ENCODE peak calls at places on chromosomes 16 and 17, in five cellular contexts. V is lung; S is WERI-Rb-1; O is CD8-positive, alpha-beta memory T cell; L is adipocyte. J is an unnamed sample. For H3K9me3 and H3K27me3, the result is how much of the 10 kb centered on the place peaks cover.

GRCh38 chr16:5982979-5983378 is 885.4 kb upstream of the EEF2KMT start:
- DNase-seq in V (no peak), S (peak), O (no peak), L (no peak), J (no peak)

GRCh38 chr17:50931003-50931878 is 65.1 kb upstream of the TOB1 start:
- DNase-seq in V (peak), S (peak), O (peak), L (peak), J (peak)

GRCh38 chr17:50151937-50152547 is 1.6 kb upstream of the PPP1R9B start:
- DNase-seq in V (peak), S (peak), O (no peak), L (peak), J (peak)

GRCh38 chr17:32482568-32483320 is 4.0 kb upstream of the CDK5R1 start:
- DNase-seq in V (no peak), S (no peak), O (no peak), L (no peak), J (no peak)

GRCh38 chr17:82960419-82961271 is 118.8 kb upstream of the METRNL start:
- DNase-seq in V (no peak), S (peak), O (no peak), L (no peak), J (no peak)

GRCh38 chr17:40568074-40568836 is 3.0 kb upstream of the CCR7 start:
- DNase-seq in V (no peak), S (no peak), O (no peak), L (no peak), J (no peak)

GRCh38 chr16:79437764-79438728 is 162.5 kb downstream of the MAF start:
- DNase-seq in V (no peak), S (no peak), O (no peak), L (no peak), J (peak)

GRCh38 chr17:35605753-35606152 is 18.6 kb downstream of the AP2B1 start:
- DNase-seq in V (no peak), S (no peak), O (no peak), L (peak), J (no peak)

GRCh38 chr16:49362230-49362629 is 11.4 kb upstream of the C16orf78 start:
- DNase-seq in V (no peak), S (no peak), O (no peak), L (no peak), J (no peak)

GRCh38 chr17:42774066-42774750 is 959 bp downstream of the VPS25 start:
- DNase-seq in V (no peak), S (no peak), O (no peak), L (peak), J (no peak)

GRCh38 chr16:25627641-25628040 is 64.1 kb upstream of the HS3ST4 start:
- DNase-seq in V (no peak), S (no peak), O (no peak), L (no peak), J (no peak)

GRCh38 chr16:8512941-8513624 is 77.2 kb downstream of the TMEM114 start:
- DNase-seq in V (no peak), S (no peak), O (no peak), L (no peak), J (no peak)

GRCh38 chr17:4900231-4901107 is 1.1 kb downstream of the C17orf107 start:
- DNase-seq in V (no peak), S (no peak), O (peak), L (no peak), J (no peak)

GRCh38 chr16:22322021-22322471 is 24.8 kb downstream of the POLR3E start:
- DNase-seq in V (no peak), S (no peak), O (no peak), L (no peak), J (no peak)

GRCh38 chr17:1965556-1966273 is 59.4 kb downstream of the RTN4RL1 start:
- DNase-seq in V (no peak), S (no peak), O (no peak), L (no peak), J (no peak)

GRCh38 chr16:89149386-89149785 is 22.2 kb upstream of the CDH15 start:
- DNase-seq in V (no peak), S (no peak), O (no peak), L (no peak), J (no peak)

GRCh38 chr16:67211674-67212073 is 12.7 kb downstream of the ELMO3 start:
- DNase-seq in V (no peak), S (no peak), O (no peak), L (no peak), J (no peak)

GRCh38 chr17:80320496-80320895 is 59.8 kb downstream of the RNF213 start:
- DNase-seq in V (no peak), S (no peak), O (no peak), L (no peak), J (no peak)
- H3K9me3 ChIP-seq in V (under half), S (under half), O (under half), L (under half), J (under half)

DNA sequence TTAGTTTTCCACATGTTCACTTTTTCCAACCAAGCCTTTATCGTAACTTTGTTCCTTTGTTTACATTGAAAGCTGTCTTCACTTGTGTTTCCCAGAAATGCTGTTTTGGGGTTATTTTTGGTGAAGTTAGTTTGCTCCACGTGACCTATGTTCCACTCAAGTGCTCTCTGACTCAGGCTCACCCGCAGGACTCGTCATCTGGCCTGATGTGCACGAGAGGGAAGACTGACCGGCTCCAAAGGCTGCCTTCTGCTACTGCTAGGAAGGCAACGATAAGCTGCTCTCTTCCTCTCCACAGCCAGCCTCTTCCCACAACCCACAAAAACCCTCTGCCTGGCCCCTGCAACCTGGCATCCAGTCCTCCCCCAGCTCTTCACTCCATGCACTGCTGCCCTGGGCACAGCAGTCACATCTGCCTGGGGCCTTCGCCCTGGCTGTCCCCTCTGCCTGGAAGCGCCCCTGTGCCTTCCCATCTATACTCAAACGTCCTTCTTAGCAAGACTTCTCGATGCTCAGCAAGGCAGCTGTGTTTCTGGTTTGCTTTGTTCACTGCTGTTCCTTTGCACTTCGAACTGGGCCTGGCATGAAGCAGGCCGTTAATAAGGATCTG is 28.0 kb downstream of the ZCCHC14 start:
- DNase-seq in V (peak), S (no peak), O (no peak), L (peak), J (peak)
- H3K4me3 ChIP-seq in V (no peak), S (no peak), O (peak), L (peak), J (no peak)

DNA sequence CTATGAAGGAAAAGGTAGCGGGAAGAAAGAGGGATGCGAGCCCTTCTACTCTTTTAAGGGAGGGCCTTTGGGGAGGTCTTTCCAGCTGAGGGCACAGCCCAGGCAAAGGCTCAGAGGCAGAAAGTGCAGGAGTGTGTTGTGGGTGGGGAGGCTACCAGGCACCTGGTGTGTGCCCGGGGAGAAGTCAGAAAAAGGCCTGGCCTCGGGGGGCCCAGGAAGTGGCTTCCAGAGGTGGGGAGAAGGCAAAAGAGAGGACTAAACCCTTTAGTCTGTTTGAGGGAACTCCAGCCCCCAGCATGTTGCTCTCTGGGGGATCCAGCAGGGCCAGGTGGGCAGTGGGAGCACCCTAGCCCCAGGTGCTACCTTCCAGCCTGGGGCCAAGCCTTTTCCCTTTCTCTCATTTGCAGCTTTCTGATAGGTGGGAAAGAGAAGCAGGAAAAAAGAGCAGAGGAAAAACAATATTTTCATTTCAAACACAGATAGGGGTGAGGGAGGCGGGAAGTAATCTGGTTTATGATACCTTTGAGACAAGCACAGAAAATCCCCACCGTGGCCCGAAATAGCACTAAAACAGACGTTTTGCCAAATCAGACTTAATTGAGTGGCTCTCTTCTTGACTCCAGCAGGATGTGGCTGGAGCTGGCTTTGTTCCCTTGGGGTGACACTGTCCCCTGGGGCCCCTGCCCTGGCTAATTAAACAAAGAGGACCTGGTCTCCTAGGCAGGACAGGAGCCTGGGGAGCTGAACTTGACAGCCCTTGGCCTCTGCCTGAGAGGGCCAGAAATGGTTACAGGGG is 10.4 kb downstream of the RAI1 start:
- DNase-seq in V (no peak), S (no peak), O (no peak), L (no peak), J (no peak)
- H3K27me3 ChIP-seq in V (under half), S (under half), O (under half), L (under half), J (under half)

GRCh38 chr16:31916056-31916488 is 42.5 kb downstream of the ZNF267 start:
- DNase-seq in V (no peak), S (no peak), O (no peak), L (no peak), J (no peak)

DNA sequence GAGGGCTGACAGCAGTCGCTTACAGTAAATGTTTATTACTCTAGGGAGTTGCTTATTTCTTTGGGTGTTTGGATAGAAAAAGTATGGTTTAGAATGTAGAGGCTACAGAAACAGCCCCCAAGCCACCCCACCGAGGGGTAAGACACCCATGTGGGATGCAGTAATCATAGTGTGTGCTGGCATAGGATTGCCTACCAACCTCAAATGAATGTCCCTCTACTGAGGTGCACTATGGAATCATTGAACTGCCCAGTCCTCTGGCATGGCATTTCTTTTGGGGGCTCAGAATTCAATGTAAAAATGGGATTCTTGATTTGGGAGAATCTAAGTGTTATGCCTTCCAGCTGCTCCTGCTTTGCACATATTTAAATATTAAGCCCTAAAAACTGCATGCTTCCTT is 46.8 kb downstream of the ZNF267 start:
- DNase-seq in V (no peak), S (no peak), O (no peak), L (no peak), J (no peak)
- H3K9me3 ChIP-seq in V (under half), S (under half), O (half or more), L (half or more), J (under half)

GRCh38 chr17:73641779-73642580 is 2.3 kb downstream of the SDK2 start:
- DNase-seq in V (no peak), S (peak), O (no peak), L (no peak), J (no peak)

GRCh38 chr17:73642659-73643011 is 1.6 kb downstream of the SDK2 start:
- DNase-seq in V (no peak), S (no peak), O (no peak), L (no peak), J (no peak)

GRCh38 chr17:73643846-73644144 is 450 bp downstream of the SDK2 start:
- DNase-seq in V (no peak), S (no peak), O (no peak), L (no peak), J (no peak)

GRCh38 chr17:73644145-73645049 is at the start of gene SDK2:
- DNase-seq in V (no peak), S (peak), O (no peak), L (peak), J (peak)

GRCh38 chr17:73643012-73643845 is 1.0 kb downstream of the SDK2 start:
- DNase-seq in V (no peak), S (peak), O (no peak), L (no peak), J (peak)
- H3K4me3 ChIP-seq in V (peak), S (peak), O (peak), L (peak), J (peak)

GRCh38 chr17:56601613-56602012 is 8.1 kb downstream of the NOG start:
- DNase-seq in V (no peak), S (no peak), O (no peak), L (peak), J (no peak)

GRCh38 chr17:56604691-56605090 is 11.2 kb downstream of the NOG start:
- DNase-seq in V (no peak), S (no peak), O (no peak), L (no peak), J (no peak)

GRCh38 chr17:56600246-56600645 is 6.7 kb downstream of the NOG start:
- DNase-seq in V (no peak), S (no peak), O (no peak), L (no peak), J (no peak)

GRCh38 chr17:56602292-56603130 is 9.0 kb downstream of the NOG start:
- DNase-seq in V (no peak), S (peak), O (no peak), L (no peak), J (no peak)

DNA sequence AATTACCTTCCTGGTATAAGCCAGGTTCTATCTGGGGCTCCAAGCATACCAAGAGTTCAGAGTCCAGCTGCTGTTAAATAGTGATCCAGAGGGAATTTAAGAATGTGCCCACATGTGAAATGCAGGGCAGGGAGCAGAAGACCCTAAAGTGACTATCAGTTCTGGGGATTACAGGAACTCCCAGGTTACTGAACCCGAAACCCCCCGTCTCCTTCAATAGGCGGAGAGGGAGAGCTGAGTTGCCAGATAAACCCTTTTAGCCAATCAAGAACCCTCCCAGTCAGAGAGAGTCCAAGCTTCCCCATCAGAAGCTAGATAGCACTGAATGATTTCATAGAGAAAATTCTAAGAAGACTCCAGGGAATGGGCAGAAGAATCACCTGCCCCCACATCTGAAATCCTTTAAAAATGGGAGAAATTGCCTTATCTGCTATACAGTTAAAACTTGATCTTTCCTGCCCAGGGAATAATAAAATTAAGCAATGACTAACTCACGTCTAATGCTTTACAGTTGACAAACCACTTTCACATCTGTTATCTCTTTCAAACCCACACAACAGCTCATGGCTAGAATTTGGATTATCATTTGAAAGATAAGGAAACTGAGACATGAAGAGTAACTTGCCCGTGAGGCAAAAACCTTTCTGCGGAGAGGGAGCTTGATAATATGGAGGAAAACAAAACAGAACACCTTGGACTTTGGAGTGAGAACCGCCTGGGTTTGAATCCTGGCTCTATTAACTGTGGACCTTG is 10.2 kb downstream of the NOG start:
- DNase-seq in V (no peak), S (no peak), O (no peak), L (no peak), J (no peak)
- H3K27me3 ChIP-seq in V (under half), S (half or more), O (under half), L (under half), J (under half)

GRCh38 chr17:70881093-70881492 is 711.8 kb downstream of the KCNJ2 start:
- DNase-seq in V (no peak), S (no peak), O (no peak), L (no peak), J (no peak)

GRCh38 chr17:70875729-70876344 is 706.5 kb downstream of the KCNJ2 start:
- DNase-seq in V (no peak), S (no peak), O (no peak), L (no peak), J (no peak)

GRCh38 chr17:70882504-70882903 is 713.2 kb downstream of the KCNJ2 start:
- DNase-seq in V (no peak), S (no peak), O (no peak), L (no peak), J (no peak)

DNA sequence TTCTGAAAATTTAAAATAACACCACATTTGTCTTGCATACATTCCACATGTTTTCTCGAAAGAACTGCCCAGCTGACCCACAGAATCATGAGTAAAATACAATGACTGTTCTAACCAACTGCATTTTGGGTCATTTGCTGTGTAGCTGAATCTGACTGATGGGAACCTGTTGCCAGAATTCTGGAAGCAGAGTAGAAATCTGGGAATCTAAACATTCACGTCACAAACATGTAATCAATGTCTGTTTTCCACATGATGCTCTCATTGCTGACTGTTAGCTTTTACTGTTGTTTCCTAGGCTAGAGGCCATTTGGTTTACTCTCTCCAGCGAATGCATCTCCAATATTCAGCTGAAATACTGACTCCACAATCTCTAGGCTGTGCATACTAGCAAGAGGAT is 710.1 kb downstream of the KCNJ2 start:
- DNase-seq in V (no peak), S (no peak), O (no peak), L (no peak), J (no peak)
- H3K9me3 ChIP-seq in V (under half), S (under half), O (under half), L (under half), J (under half)

GRCh38 chr17:28346746-28347246 is 10.5 kb downstream of the POLDIP2 start:
- DNase-seq in V (no peak), S (peak), O (no peak), L (no peak), J (peak)

GRCh38 chr17:28346199-28346580 is 10.6 kb downstream of the TNFAIP1 start:
- DNase-seq in V (no peak), S (no peak), O (no peak), L (no peak), J (no peak)

GRCh38 chr17:28344011-28344410 is 8.4 kb downstream of the TNFAIP1 start:
- DNase-seq in V (no peak), S (no peak), O (no peak), L (no peak), J (no peak)

GRCh38 chr17:28344435-28344901 is 8.9 kb downstream of the TNFAIP1 start:
- DNase-seq in V (no peak), S (no peak), O (no peak), L (no peak), J (no peak)

GRCh38 chr17:28345420-28346198 is 10.0 kb downstream of the TNFAIP1 start:
- DNase-seq in V (peak), S (no peak), O (no peak), L (no peak), J (peak)
- H3K4me3 ChIP-seq in V (no peak), S (no peak), O (no peak), L (no peak), J (no peak)

GRCh38 chr16:86559802-86560305 is 4.8 kb upstream of the MTHFSD start:
- DNase-seq in V (no peak), S (no peak), O (no peak), L (no peak), J (no peak)

GRCh38 chr16:86565644-86566511 is 751 bp upstream of the FOXC2 start:
- DNase-seq in V (no peak), S (no peak), O (no peak), L (no peak), J (no peak)

GRCh38 chr16:86563489-86564345 is 2.9 kb upstream of the FOXC2 start:
- DNase-seq in V (peak), S (peak), O (peak), L (peak), J (peak)

GRCh38 chr16:86565181-86565631 is 1.4 kb upstream of the FOXC2 start:
- DNase-seq in V (no peak), S (no peak), O (no peak), L (no peak), J (no peak)

GRCh38 chr16:86562356-86562755 is 4.3 kb upstream of the FOXC2 start:
- DNase-seq in V (no peak), S (no peak), O (no peak), L (no peak), J (no peak)
- H3K27me3 ChIP-seq in V (under half), S (under half), O (under half), L (under half), J (under half)